ENCODE peak calls at places on chromosomes 16 and 17, in seven cellular contexts. R, Q, B, G, N, L and E are unnamed samples.

GRCh38 chr16:56932588-56933265 is 785 bp downstream of the HERPUD1 start:
- DNase-seq in R (peak; percentile 36), Q (peak; percentile 83), B (peak; percentile 75), G (no peak), N (peak; percentile 62), L (peak; percentile 81), E (no peak)

GRCh38 chr16:66419527-66419926 is 7.6 kb upstream of the BEAN1 start:
- DNase-seq in R (no peak), Q (no peak), B (no peak), G (no peak), N (no peak), L (no peak), E (no peak)

GRCh38 chr17:49013311-49014205 is 16.4 kb downstream of the IGF2BP1 start:
- DNase-seq in R (no peak), Q (no peak), B (no peak), G (no peak), N (no peak), L (no peak), E (no peak)

GRCh38 chr16:20849587-20850390 is 43.5 kb downstream of the REXO5 start:
- DNase-seq in R (peak; percentile 38), Q (peak; percentile 50), B (peak; percentile 26), G (no peak), N (peak; percentile 65), L (peak; percentile 34), E (peak; percentile 69)

GRCh38 chr17:57551321-57552079 is 193.6 kb downstream of the CCDC182 start:
- DNase-seq in R (no peak), Q (no peak), B (no peak), G (no peak), N (no peak), L (no peak), E (peak; percentile 72)

GRCh38 chr16:84190731-84191388 is at the start of gene ADAD2:
- DNase-seq in R (no peak), Q (no peak), B (no peak), G (no peak), N (peak; percentile 17), L (no peak), E (no peak)

GRCh38 chr17:2965621-2966275 is 97.7 kb downstream of the OR1D5 start:
- DNase-seq in R (no peak), Q (peak; percentile 11), B (peak; percentile 74), G (no peak), N (peak; percentile 63), L (no peak), E (no peak)

GRCh38 chr16:79997257-79997656 is 396.7 kb upstream of the MAF start:
- DNase-seq in R (peak; percentile 2), Q (peak; percentile 21), B (no peak), G (no peak), N (peak; percentile 24), L (no peak), E (no peak)

GRCh38 chr17:78163881-78164747 is 4.3 kb upstream of the SYNGR2 start:
- DNase-seq in R (no peak), Q (no peak), B (no peak), G (no peak), N (no peak), L (no peak), E (no peak)

GRCh38 chr17:34979650-34980352 is 511 bp upstream of the LIG3 start:
- DNase-seq in R (no peak), Q (no peak), B (no peak), G (no peak), N (peak; percentile 14), L (no peak), E (no peak)

GRCh38 chr17:78719630-78720298 is 62.3 kb downstream of the CYTH1 start:
- DNase-seq in R (no peak), Q (no peak), B (no peak), G (no peak), N (no peak), L (no peak), E (no peak)

GRCh38 chr16:22813946-22814325 is at the start of gene HS3ST2:
- DNase-seq in R (no peak), Q (no peak), B (no peak), G (no peak), N (peak; percentile 53), L (no peak), E (no peak)

GRCh38 chr17:37413875-37414519 is 7.3 kb downstream of the TADA2A start:
- DNase-seq in R (no peak), Q (no peak), B (no peak), G (no peak), N (no peak), L (no peak), E (no peak)

GRCh38 chr16:69483611-69484010 is 59.2 kb downstream of the CYB5B start:
- DNase-seq in R (no peak), Q (no peak), B (no peak), G (no peak), N (no peak), L (no peak), E (no peak)

GRCh38 chr16:11203111-11203623 is 52.8 kb downstream of the SOCS1 start:
- DNase-seq in R (no peak), Q (no peak), B (no peak), G (no peak), N (no peak), L (no peak), E (no peak)

GRCh38 chr16:65281636-65282035 is 159.8 kb upstream of the CDH11 start:
- DNase-seq in R (no peak), Q (no peak), B (no peak), G (no peak), N (no peak), L (no peak), E (no peak)

GRCh38 chr16:55280622-55281021 is 43.4 kb upstream of the IRX6 start:
- DNase-seq in R (no peak), Q (no peak), B (no peak), G (no peak), N (peak; percentile 16), L (no peak), E (no peak)

GRCh38 chr17:81239714-81240555 is 817 bp downstream of the NDUFAF8 start:
- DNase-seq in R (peak; percentile 37), Q (no peak), B (no peak), G (no peak), N (peak; percentile 15), L (no peak), E (no peak)

GRCh38 chr16:53098526-53099317 is 43.9 kb downstream of the CHD9 start:
- DNase-seq in R (peak; percentile 16), Q (peak; percentile 92), B (peak; percentile 99), G (peak; percentile 99), N (peak; percentile 78), L (peak; percentile 58), E (peak; percentile 51)

GRCh38 chr17:73309727-73310555 is 1.9 kb downstream of the CDC42EP4 start:
- DNase-seq in R (no peak), Q (no peak), B (peak; percentile 18), G (no peak), N (no peak), L (no peak), E (no peak)

GRCh38 chr17:20133552-20133951 is 124.4 kb downstream of the SPECC1 start:
- DNase-seq in R (no peak), Q (no peak), B (no peak), G (no peak), N (no peak), L (no peak), E (no peak)

GRCh38 chr17:80105762-80106161 is 4.4 kb downstream of the GAA start:
- DNase-seq in R (no peak), Q (no peak), B (no peak), G (no peak), N (peak; percentile 45), L (no peak), E (no peak)

GRCh38 chr17:62761884-62762283 is 46.2 kb downstream of the MARCHF10 start:
- DNase-seq in R (no peak), Q (no peak), B (no peak), G (no peak), N (no peak), L (no peak), E (no peak)